ENCODE peak calls at places on chromosomes 1 and 21, in five cellular contexts. L, F, S, G and H are unnamed samples.

GRCh38 chr1:241963722-241964121 is 6.2 kb downstream of the BECN2 start:
- DNase-seq in L (no peak), F (no peak), S (no peak), G (no peak), H (no peak)

GRCh38 chr1:204075890-204076837 is 3.2 kb downstream of the SOX13 start:
- DNase-seq in L (no peak), F (no peak), S (no peak), G (no peak), H (no peak)

GRCh38 chr1:25095635-25096200 is 136.6 kb downstream of the SYF2 start:
- DNase-seq in L (no peak), F (no peak), S (no peak), G (no peak), H (no peak)

GRCh38 chr1:71788113-71788512 is 494.2 kb downstream of the NEGR1 start:
- DNase-seq in L (no peak), F (no peak), S (no peak), G (no peak), H (no peak)

GRCh38 chr1:76006234-76006633 is 68.3 kb upstream of the ST6GALNAC3 start:
- DNase-seq in L (no peak), F (no peak), S (no peak), G (peak), H (no peak)

GRCh38 chr1:209095627-209096595 is 487.6 kb upstream of the CAMK1G start:
- DNase-seq in L (no peak), F (no peak), S (no peak), G (peak), H (peak)

GRCh38 chr1:210558302-210558701 is 229.6 kb downstream of the HHAT start:
- DNase-seq in L (no peak), F (no peak), S (no peak), G (peak), H (no peak)

GRCh38 chr1:183804916-183805734 is at the start of gene RGL1:
- DNase-seq in L (peak), F (peak), S (no peak), G (peak), H (peak)

GRCh38 chr1:83113686-83114085 is 885.2 kb downstream of the TTLL7 start:
- DNase-seq in L (no peak), F (no peak), S (no peak), G (peak), H (peak)

GRCh38 chr1:198156111-198156744 is 570 bp upstream of the NEK7 start:
- DNase-seq in L (peak), F (peak), S (peak), G (peak), H (peak)

GRCh38 chr1:177794316-177794991 is 175.4 kb downstream of the SEC16B start:
- DNase-seq in L (peak), F (no peak), S (peak), G (no peak), H (no peak)

GRCh38 chr1:43446881-43447835 is 6.6 kb downstream of the HYI start:
- DNase-seq in L (no peak), F (peak), S (no peak), G (no peak), H (no peak)

GRCh38 chr1:210001751-210002150 is 63.7 kb downstream of the SYT14 start:
- DNase-seq in L (no peak), F (no peak), S (no peak), G (peak), H (no peak)

GRCh38 chr1:44059181-44059661 is 28.0 kb upstream of the SLC6A9 start:
- DNase-seq in L (no peak), F (no peak), S (no peak), G (no peak), H (no peak)

GRCh38 chr1:152878042-152878441 is at the start of gene SMCP:
- DNase-seq in L (no peak), F (no peak), S (no peak), G (no peak), H (peak)

GRCh38 chr1:2003564-2004131 is at the start of gene CFAP74:
- DNase-seq in L (peak), F (peak), S (peak), G (peak), H (no peak)

GRCh38 chr21:41387042-41387819 is 25.4 kb downstream of the MX2 start:
- DNase-seq in L (no peak), F (no peak), S (no peak), G (no peak), H (no peak)

GRCh38 chr1:82392513-82392912 is 591.8 kb downstream of the ADGRL2 start:
- DNase-seq in L (no peak), F (no peak), S (no peak), G (peak), H (no peak)

GRCh38 chr1:83802023-83802422 is 196.9 kb downstream of the TTLL7 start:
- DNase-seq in L (no peak), F (no peak), S (no peak), G (no peak), H (peak)

GRCh38 chr21:42460391-42461184 is 35.4 kb downstream of the RSPH1 start:
- DNase-seq in L (no peak), F (peak), S (no peak), G (no peak), H (peak)

GRCh38 chr1:98556521-98557158 is 104.9 kb upstream of the SNX7 start:
- DNase-seq in L (no peak), F (no peak), S (no peak), G (peak), H (no peak)

GRCh38 chr1:223670458-223671159 is 5.1 kb upstream of the CAPN8 start:
- DNase-seq in L (peak), F (peak), S (peak), G (peak), H (peak)

GRCh38 chr1:228416217-228416971 is at the start of gene TRIM17:
- DNase-seq in L (peak), F (peak), S (no peak), G (peak), H (no peak)

GRCh38 chr1:55636691-55637090 is 421.5 kb upstream of the USP24 start:
- DNase-seq in L (no peak), F (no peak), S (no peak), G (no peak), H (peak)

GRCh38 chr1:24360681-24361080 is 41.5 kb downstream of the GRHL3 start:
- DNase-seq in L (no peak), F (no peak), S (no peak), G (no peak), H (no peak)

GRCh38 chr1:12159826-12160225 is 7.0 kb upstream of the TNFRSF1B start:
- DNase-seq in L (no peak), F (no peak), S (no peak), G (no peak), H (peak)

GRCh38 chr1:214021321-214021720 is 33.5 kb downstream of the PROX1 start:
- DNase-seq in L (no peak), F (no peak), S (no peak), G (no peak), H (no peak)

GRCh38 chr1:33985166-33985565 is 121.3 kb downstream of the HMGB4 start:
- DNase-seq in L (no peak), F (no peak), S (no peak), G (no peak), H (no peak)

GRCh38 chr1:206081811-206082210 is 28.8 kb downstream of the RHEX start:
- DNase-seq in L (no peak), F (no peak), S (no peak), G (no peak), H (no peak)

GRCh38 chr1:101259744-101260148 is 22.9 kb downstream of the S1PR1 start:
- DNase-seq in L (no peak), F (no peak), S (no peak), G (peak), H (peak)

GRCh38 chr1:244049969-244050834 is 881 bp upstream of the ZBTB18 start:
- DNase-seq in L (no peak), F (no peak), S (no peak), G (peak), H (peak)

GRCh38 chr1:228008391-228009115 is 1.8 kb downstream of the WNT3A start:
- DNase-seq in L (no peak), F (no peak), S (no peak), G (no peak), H (no peak)

GRCh38 chr21:41616063-41616591 is 108.2 kb upstream of the TMPRSS2 start:
- DNase-seq in L (no peak), F (no peak), S (no peak), G (no peak), H (no peak)

GRCh38 chr1:33161061-33161681 is 20.7 kb downstream of the TRIM62 start:
- DNase-seq in L (peak), F (no peak), S (no peak), G (no peak), H (no peak)

GRCh38 chr1:54998677-54999076 is at the start of gene BSND:
- DNase-seq in L (no peak), F (no peak), S (no peak), G (no peak), H (no peak)

GRCh38 chr1:232011961-232012360 is 385.4 kb downstream of the DISC1 start:
- DNase-seq in L (no peak), F (no peak), S (no peak), G (peak), H (no peak)

GRCh38 chr1:227949341-227949921 is 1.7 kb upstream of the WNT9A start:
- DNase-seq in L (no peak), F (no peak), S (no peak), G (no peak), H (no peak)

GRCh38 chr1:218344814-218345672 is at the start of gene TGFB2:
- DNase-seq in L (no peak), F (peak), S (no peak), G (peak), H (peak)

GRCh38 chr1:242011879-242012674 is 13.2 kb upstream of the MAP1LC3C start:
- DNase-seq in L (no peak), F (no peak), S (no peak), G (no peak), H (no peak)

GRCh38 chr1:3746784-3747521 is 5.3 kb upstream of the CCDC27 start:
- DNase-seq in L (peak), F (peak), S (peak), G (peak), H (peak)
- H2BK12ac ChIP-seq in L (no peak), F (no peak), S (peak), G (no peak), H (no peak)

GRCh38 chr1:4653796-4654715 is at the start of gene AJAP1:
- DNase-seq in L (no peak), F (peak), S (no peak), G (no peak), H (no peak)
- H3K18ac ChIP-seq in L (peak), F (no peak), S (peak), G (no peak), H (no peak)

DNA sequence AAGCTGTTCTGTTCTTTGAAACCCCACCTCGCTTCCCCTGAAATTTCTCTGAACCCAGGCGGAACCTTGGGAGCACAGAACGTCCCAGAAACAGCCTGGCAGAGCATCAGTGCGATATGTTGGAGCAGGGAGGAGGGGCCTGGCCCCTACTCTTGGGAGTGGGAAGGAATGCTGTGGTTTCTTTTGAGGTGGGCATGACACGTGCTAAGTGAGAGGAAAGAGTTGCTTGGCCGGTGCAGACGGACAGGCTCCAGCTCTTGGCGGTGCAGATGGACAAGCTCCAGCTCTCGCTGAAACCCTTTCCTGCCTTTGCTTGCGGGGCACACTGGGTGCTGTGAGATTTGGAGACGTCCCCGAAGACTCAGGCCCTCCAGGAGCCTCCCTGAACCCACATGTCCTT is 15.9 kb downstream of the PDXK start:
- DNase-seq in L (no peak), F (no peak), S (no peak), G (peak), H (no peak)
- H3K27ac ChIP-seq in L (no peak), F (no peak), S (no peak), G (no peak), H (no peak)

GRCh38 chr1:201546093-201546492 is 7.2 kb downstream of the NAV1 start:
- DNase-seq in L (no peak), F (peak), S (no peak), G (no peak), H (no peak)
- H2BK12ac ChIP-seq in L (no peak), F (no peak), S (no peak), G (no peak), H (no peak)

DNA sequence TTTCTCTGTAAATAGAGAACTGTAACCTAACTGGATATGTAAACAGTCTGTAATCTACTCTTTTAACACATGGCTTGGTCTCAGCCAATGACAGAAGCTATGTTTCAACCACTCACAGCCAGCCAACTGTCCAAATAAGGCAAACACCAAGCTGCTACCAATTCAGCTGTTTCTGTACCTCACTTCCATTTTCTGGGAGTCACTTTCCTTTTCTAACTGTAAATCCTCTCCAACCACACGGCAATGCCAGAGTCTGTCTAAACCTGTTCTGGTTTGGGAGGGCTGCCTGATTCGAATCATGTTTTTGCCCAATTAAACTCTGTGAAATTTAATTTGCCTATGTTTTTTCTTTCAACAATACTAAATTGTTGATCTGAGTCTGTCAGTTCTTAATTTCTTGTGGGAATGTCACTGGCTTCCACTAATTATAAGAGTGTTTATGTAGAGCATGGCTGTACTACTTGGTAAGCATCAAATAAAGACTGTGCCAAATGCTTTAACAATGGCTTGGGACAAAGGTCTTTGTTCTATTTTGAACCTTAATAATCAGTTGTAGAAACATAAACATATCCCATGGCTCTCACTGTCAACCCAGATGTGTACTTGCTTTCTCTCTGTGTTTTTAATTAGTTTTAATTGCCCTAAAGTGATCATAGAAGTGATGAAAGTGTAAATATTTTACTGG is 1144.5 kb upstream of the TMPRSS15 start:
- DNase-seq in L (no peak), F (no peak), S (no peak), G (no peak), H (no peak)
- H3K18ac ChIP-seq in L (no peak), F (no peak), S (no peak), G (no peak), H (no peak)

DNA sequence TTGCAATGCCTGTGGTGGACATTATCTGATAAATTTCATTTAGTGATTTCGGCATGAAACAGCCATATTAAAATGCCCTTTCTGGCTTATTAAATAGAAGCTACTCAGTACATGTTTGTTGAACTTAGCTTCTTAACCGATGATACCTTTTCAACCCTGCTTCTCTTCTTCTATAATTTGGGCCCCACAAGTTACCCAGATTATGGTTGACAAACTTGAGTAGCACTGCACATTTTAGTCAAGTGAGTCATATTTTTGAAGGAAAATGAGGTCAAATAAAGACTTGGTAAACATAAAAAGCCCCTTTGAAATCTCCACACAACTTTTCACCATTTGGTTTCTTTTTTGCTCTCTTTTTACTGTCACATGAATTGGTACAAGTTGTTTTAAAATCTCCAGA is 33.8 kb downstream of the GIPC2 start:
- DNase-seq in L (no peak), F (no peak), S (no peak), G (peak), H (no peak)
- H3K27ac ChIP-seq in L (no peak), F (no peak), S (no peak), G (no peak), H (no peak)

GRCh38 chr1:39886757-39887231 is 3.5 kb upstream of the TRIT1 start:
- DNase-seq in L (no peak), F (no peak), S (no peak), G (peak), H (peak)
- H2BK12ac ChIP-seq in L (no peak), F (no peak), S (no peak), G (no peak), H (no peak)